ENCODE peak calls at places on chromosomes 2 and 18, in six cellular contexts. P is iPS DF 6.9, K is GM23338, Q is IMR-90, A is uterus, B is pancreas. Z is an unnamed sample.

GRCh38 chr18:11042247-11042646 is 107.1 kb downstream of the PIEZO2 start:
- DNase-seq in K (no peak), P (no peak), B (no peak), A (no peak), Q (peak; percentile 84), Z (no peak)

GRCh38 chr2:37920570-37920969 is 4.5 kb upstream of the RMDN2 start:
- DNase-seq in Q (peak; percentile 83), K (no peak), B (no peak), P (no peak), A (no peak), Z (no peak)

GRCh38 chr2:124762388-124762787 is 737.3 kb downstream of the CNTNAP5 start:
- DNase-seq in P (no peak), K (no peak), B (no peak), Q (no peak), A (no peak), Z (no peak)

GRCh38 chr2:40363631-40364030 is 88.3 kb downstream of the SLC8A1 start:
- DNase-seq in B (no peak), Q (peak; percentile 40), A (no peak), P (no peak), K (no peak), Z (no peak)

GRCh38 chr18:39238951-39239350 is 1673.4 kb upstream of the CELF4 start:
- DNase-seq in B (no peak), K (no peak), Q (no peak), A (no peak), P (no peak), Z (no peak)

GRCh38 chr18:23689031-23689615 is at the start of gene LAMA3:
- DNase-seq in Q (peak; percentile 11), A (peak; percentile 74), P (no peak), K (peak; percentile 59), B (peak; percentile 84), Z (peak; percentile 65)

GRCh38 chr2:103809946-103810345 is 1044.0 kb upstream of the POU3F3 start:
- DNase-seq in B (no peak), Q (no peak), P (no peak), K (peak; percentile 30), A (no peak), Z (no peak)

GRCh38 chr18:23872701-23873550 is 141.6 kb upstream of the TTC39C start:
- DNase-seq in Q (no peak), P (no peak), A (no peak), B (no peak), K (peak; percentile 37), Z (peak; percentile 98)

GRCh38 chr2:71679481-71679880 is 226.1 kb downstream of the DYSF start:
- DNase-seq in P (no peak), A (no peak), K (no peak), B (no peak), Q (no peak), Z (no peak)

GRCh38 chr2:31674446-31674845 is 93.7 kb upstream of the SRD5A2 start:
- DNase-seq in K (peak; percentile 17), B (no peak), P (no peak), Q (no peak), A (no peak), Z (no peak)

GRCh38 chr2:177031435-177032222 is 181.0 kb upstream of the HNRNPA3 start:
- DNase-seq in A (no peak), Q (no peak), B (no peak), K (peak; percentile 32), P (no peak), Z (no peak)

GRCh38 chr18:31244737-31245432 is 73.1 kb upstream of the DSG1 start:
- DNase-seq in Q (no peak), P (no peak), K (no peak), A (no peak), B (no peak), Z (peak; percentile 33)

GRCh38 chr2:17259613-17260012 is 258.6 kb downstream of the RAD51AP2 start:
- DNase-seq in P (no peak), Q (no peak), B (no peak), A (no peak), K (no peak), Z (no peak)

GRCh38 chr2:44793322-44793870 is 148.1 kb upstream of the SIX3 start:
- DNase-seq in P (no peak), B (no peak), K (peak; percentile 71), A (no peak), Q (peak; percentile 14), Z (no peak)

GRCh38 chr2:72033636-72034035 is 114.0 kb downstream of the CYP26B1 start:
- DNase-seq in K (no peak), Q (no peak), B (no peak), A (no peak), P (no peak), Z (no peak)

GRCh38 chr2:173148520-173148919 is 72.9 kb downstream of the MAP3K20 start:
- DNase-seq in K (no peak), P (no peak), B (no peak), A (no peak), Q (peak; percentile 23), Z (no peak)

GRCh38 chr2:40348665-40349064 is 103.2 kb downstream of the SLC8A1 start:
- DNase-seq in Q (peak; percentile 88), B (no peak), K (no peak), A (no peak), P (no peak), Z (no peak)

GRCh38 chr18:43671431-43671830 is 394.1 kb upstream of the SYT4 start:
- DNase-seq in B (no peak), K (no peak), A (no peak), Q (peak; percentile 18), P (no peak), Z (no peak)

GRCh38 chr2:157890960-157891629 is 15.0 kb upstream of the ACVR1 start:
- DNase-seq in Q (no peak), P (no peak), A (no peak), K (no peak), B (no peak), Z (no peak)

GRCh38 chr2:10559825-10560224 is 111.7 kb upstream of the ODC1 start:
- DNase-seq in P (no peak), K (no peak), A (no peak), Q (peak; percentile 20), B (no peak), Z (no peak)

GRCh38 chr2:60450488-60450887 is 103.0 kb downstream of the BCL11A start:
- DNase-seq in K (no peak), Q (no peak), P (no peak), A (no peak), B (no peak), Z (no peak)

GRCh38 chr2:60447943-60448342 is 105.5 kb downstream of the BCL11A start:
- DNase-seq in K (no peak), A (no peak), Q (no peak), P (no peak), B (no peak), Z (no peak)

GRCh38 chr2:60445684-60446184 is 107.7 kb downstream of the BCL11A start:
- DNase-seq in A (no peak), B (no peak), Q (peak; percentile 26), K (no peak), P (no peak), Z (peak; percentile 38)

GRCh38 chr2:60442608-60443007 is 110.8 kb downstream of the BCL11A start:
- DNase-seq in P (no peak), Q (no peak), B (no peak), A (no peak), K (no peak), Z (no peak)

GRCh38 chr2:60446413-60447358 is 106.8 kb downstream of the BCL11A start:
- DNase-seq in P (no peak), Q (no peak), K (no peak), A (no peak), B (no peak), Z (no peak)
- H3K4me3 ChIP-seq in P (no peak overlapping the region), Q (no peak overlapping the region), K (no peak overlapping the region), A (no peak overlapping the region), B (no peak overlapping the region), Z (no peak overlapping the region)

GRCh38 chr2:234374671-234375245 is 122.1 kb downstream of the ARL4C start:
- DNase-seq in K (no peak), Q (no peak), A (no peak), P (no peak), B (no peak), Z (no peak)

GRCh38 chr2:234377761-234378341 is 119.0 kb downstream of the ARL4C start:
- DNase-seq in Q (peak; percentile 74), B (no peak), P (no peak), A (no peak), K (no peak), Z (no peak)

GRCh38 chr2:234373791-234374508 is 122.9 kb downstream of the ARL4C start:
- DNase-seq in K (no peak), Q (no peak), B (no peak), P (no peak), A (no peak), Z (no peak)

GRCh38 chr2:234376229-234376628 is 120.7 kb downstream of the ARL4C start:
- DNase-seq in A (no peak), K (no peak), P (no peak), Q (no peak), B (no peak), Z (no peak)

DNA sequence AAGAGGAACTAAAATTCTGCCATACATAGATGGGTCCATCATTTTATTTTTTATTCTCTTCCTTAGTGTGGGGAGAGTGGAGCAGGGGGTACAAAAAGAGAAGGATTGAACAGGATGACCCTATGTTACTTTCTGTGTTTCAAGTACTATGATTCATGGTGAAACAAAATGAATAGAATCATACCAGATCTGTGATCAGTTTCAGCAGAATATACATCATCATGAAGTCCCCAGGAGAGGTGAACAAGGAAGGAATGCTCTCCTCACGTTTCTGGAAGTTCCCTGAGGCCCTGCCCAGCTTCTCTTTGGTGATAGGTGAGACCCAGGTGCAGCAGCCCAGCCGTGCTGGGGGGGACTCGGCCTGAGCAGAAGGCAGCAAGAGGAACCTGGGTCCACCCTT is 121.4 kb downstream of the ARL4C start:
- DNase-seq in Q (no peak), B (no peak), K (no peak), P (no peak), A (no peak), Z (no peak)
- H3K27ac ChIP-seq in Q (no peak overlapping the region), B (no peak overlapping the region), K (no peak overlapping the region), P (no peak overlapping the region), A (no peak overlapping the region), Z (no peak overlapping the region)

DNA sequence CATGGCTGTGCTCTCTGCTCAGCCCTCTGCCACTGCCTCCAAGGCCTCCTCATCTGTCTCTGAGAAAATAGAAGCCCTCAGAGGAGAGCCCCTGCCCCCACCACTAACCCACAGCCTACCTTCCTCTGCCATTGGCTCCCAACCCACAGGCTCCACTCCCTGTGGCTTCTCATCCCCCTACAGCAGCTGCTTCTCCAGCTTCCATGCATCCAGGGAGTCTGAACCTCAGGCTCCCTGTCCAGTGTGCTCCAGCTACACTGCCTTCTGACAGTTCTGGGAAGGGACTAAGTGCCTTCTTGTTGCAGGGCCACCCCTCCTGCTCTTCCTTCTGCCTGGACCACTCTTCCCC is 29.3 kb downstream of the COL6A3 start:
- DNase-seq in A (no peak), B (no peak), P (no peak), K (no peak), Q (no peak), Z (no peak)
- H3K4me3 ChIP-seq in A (no peak overlapping the region), B (no peak overlapping the region), P (no peak overlapping the region), K (no peak overlapping the region), Q (no peak overlapping the region), Z (no peak overlapping the region)

DNA sequence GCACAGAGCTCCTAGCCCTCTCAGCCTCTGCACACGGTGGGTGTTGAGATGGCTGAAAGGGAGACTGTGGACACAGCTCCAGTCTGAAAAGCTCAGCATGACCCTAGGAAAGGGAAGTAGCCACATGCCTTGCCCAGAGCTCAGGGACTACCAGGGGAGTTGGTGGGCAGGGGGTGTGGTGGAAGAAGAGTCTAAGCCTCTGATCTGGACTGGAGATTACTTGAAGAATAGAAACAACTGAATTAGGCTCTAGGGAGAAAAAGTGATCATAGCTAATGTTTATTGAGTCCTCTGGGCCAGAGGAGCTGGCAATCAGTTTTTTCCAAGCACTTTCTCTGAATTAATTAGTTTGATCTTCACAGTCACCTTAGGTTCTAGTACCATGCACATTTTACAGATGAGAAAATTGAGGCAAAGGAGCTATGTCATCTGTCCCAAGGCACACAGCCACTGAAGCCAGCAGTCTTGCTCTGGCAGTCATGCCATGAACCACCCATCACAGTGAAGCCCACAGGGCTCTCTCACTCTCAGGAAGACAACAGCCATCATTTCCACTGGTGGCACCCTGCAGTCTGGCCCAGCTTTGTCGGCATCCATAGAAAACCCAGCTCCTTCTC is 10.3 kb downstream of the SDC1 start:
- DNase-seq in A (no peak), B (no peak), P (no peak), K (no peak), Q (no peak), Z (no peak)
- H3K27ac ChIP-seq in A (no peak overlapping the region), B (no peak overlapping the region), P (no peak overlapping the region), K (peak overlapping the region; percentile 9), Q (no peak overlapping the region), Z (peak overlapping the region; percentile 82)

Z was measured in small intestine.